ENCODE peak calls at places on chromosomes 11 and 22, in ten cellular contexts. M, I, B, V, F, S, X, Z, Q and Y are unnamed samples.

GRCh38 chr11:83895516-83895915 is 609.3 kb upstream of the CCDC90B start:
- DNase-seq in I (no peak), Z (no peak), S (no peak), V (no peak), Q (no peak), B (peak; percentile 2), X (peak; percentile 27), M (no peak), F (no peak), Y (no peak)

GRCh38 chr22:21657361-21658118 is 8.3 kb upstream of the PPIL2 start:
- DNase-seq in F (no peak), M (peak; percentile 86), Z (peak; percentile 80), S (peak; percentile 83), Q (peak; percentile 34), B (no peak), I (peak; percentile 11), X (no peak), V (no peak), Y (peak; percentile 28)

GRCh38 chr11:94705419-94705818 is 62.7 kb upstream of the AMOTL1 start:
- DNase-seq in M (peak; percentile 89), Z (no peak), F (no peak), V (no peak), B (no peak), S (no peak), I (no peak), X (no peak), Q (peak; percentile 47), Y (no peak)

GRCh38 chr11:20599424-20600346 is at the start of gene SLC6A5:
- DNase-seq in S (peak; percentile 69), M (peak; percentile 30), I (peak; percentile 39), X (peak; percentile 41), B (peak; percentile 41), V (no peak), F (no peak), Z (no peak), Q (no peak), Y (peak; percentile 47)

GRCh38 chr11:61337706-61338268 is 4.8 kb downstream of the TKFC start:
- DNase-seq in S (no peak), Q (no peak), V (no peak), Z (no peak), F (no peak), M (no peak), X (no peak), I (no peak), B (no peak), Y (no peak)

GRCh38 chr11:60989108-60989650 is 17.7 kb downstream of the CD6 start:
- DNase-seq in Z (no peak), V (no peak), S (no peak), F (no peak), I (no peak), Q (no peak), X (no peak), M (no peak), B (no peak), Y (no peak)

GRCh38 chr11:2318707-2319106 is 16.9 kb downstream of the TSPAN32 start:
- DNase-seq in Z (no peak), B (no peak), X (no peak), S (no peak), I (no peak), M (no peak), F (no peak), V (no peak), Q (no peak), Y (no peak)

GRCh38 chr22:29311468-29312217 is 3.9 kb downstream of the RASL10A start:
- DNase-seq in F (no peak), V (no peak), M (no peak), X (no peak), I (no peak), Q (no peak), S (no peak), B (no peak), Z (no peak), Y (no peak)

GRCh38 chr11:10257478-10257877 is 36.5 kb downstream of the SBF2 start:
- DNase-seq in M (no peak), Z (no peak), I (no peak), X (no peak), F (no peak), V (no peak), Q (no peak), S (no peak), B (no peak), Y (no peak)

GRCh38 chr22:37806409-37807338 is 1.1 kb upstream of the GCAT start:
- DNase-seq in M (peak; percentile 43), B (peak; percentile 58), X (no peak), Q (no peak), V (peak; percentile 75), F (no peak), I (peak; percentile 51), S (no peak), Z (no peak), Y (peak; percentile 45)

GRCh38 chr11:92845390-92846185 is 123.9 kb upstream of the MTNR1B start:
- DNase-seq in Z (no peak), Q (no peak), F (no peak), B (no peak), I (no peak), V (no peak), X (no peak), M (no peak), S (no peak), Y (no peak)

GRCh38 chr11:92852203-92852602 is 117.2 kb upstream of the MTNR1B start:
- DNase-seq in B (no peak), M (no peak), S (no peak), Q (no peak), Z (no peak), I (no peak), F (no peak), X (no peak), V (no peak), Y (no peak)

GRCh38 chr11:92852946-92853345 is 116.5 kb upstream of the MTNR1B start:
- DNase-seq in S (no peak), V (no peak), Q (no peak), Z (no peak), M (no peak), X (no peak), B (no peak), F (no peak), I (no peak), Y (no peak)

GRCh38 chr11:92846542-92847125 is 122.8 kb upstream of the MTNR1B start:
- DNase-seq in F (no peak), S (no peak), B (no peak), V (no peak), Z (no peak), I (no peak), X (no peak), M (no peak), Q (no peak), Y (no peak)

DNA sequence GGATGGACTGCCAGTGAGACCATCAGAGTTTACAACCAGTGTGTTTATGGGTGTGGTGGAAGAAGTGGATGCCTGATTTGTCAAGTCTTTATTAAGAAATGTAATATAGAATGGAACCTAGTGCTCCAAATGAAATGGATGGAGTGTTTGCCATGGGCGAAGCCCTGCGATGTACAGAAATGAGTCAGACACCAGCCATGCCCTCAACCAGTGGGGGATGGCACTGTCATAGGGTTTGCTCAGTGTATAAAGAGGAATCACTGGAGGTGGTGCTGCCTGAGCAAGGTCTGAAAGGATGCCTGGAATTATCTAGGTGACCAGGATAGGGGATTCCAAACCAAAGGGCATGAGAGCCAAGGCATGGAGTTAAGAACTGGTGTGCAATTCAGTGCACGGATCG is 120.9 kb upstream of the MTNR1B start:
- DNase-seq in B (no peak), Z (no peak), I (no peak), Q (no peak), X (no peak), F (no peak), M (no peak), S (no peak), V (no peak), Y (no peak)
- H3K4me3 ChIP-seq in B (no peak overlapping the region), Z (no peak overlapping the region), I (no peak overlapping the region), Q (no peak overlapping the region), X (no peak overlapping the region), F (no peak overlapping the region), M (no peak overlapping the region), S (no peak overlapping the region), V (no peak overlapping the region), Y (no peak overlapping the region)

GRCh38 chr11:3666023-3666530 is 5.1 kb downstream of the CHRNA10 start:
- DNase-seq in V (no peak), S (no peak), Q (no peak), F (no peak), B (no peak), M (no peak), X (no peak), I (no peak), Z (no peak), Y (no peak)

GRCh38 chr11:3662856-3663255 is 8.3 kb downstream of the CHRNA10 start:
- DNase-seq in I (no peak), X (no peak), B (no peak), Q (no peak), M (no peak), Z (no peak), F (no peak), S (no peak), V (no peak), Y (no peak)

GRCh38 chr11:3660960-3661359 is 10.2 kb downstream of the CHRNA10 start:
- DNase-seq in M (peak; percentile 2), F (no peak), B (no peak), S (no peak), V (no peak), X (no peak), Q (no peak), I (no peak), Z (no peak), Y (no peak)

GRCh38 chr11:3665336-3666022 is 5.7 kb downstream of the CHRNA10 start:
- DNase-seq in V (no peak), Z (no peak), S (no peak), I (no peak), X (no peak), B (no peak), M (no peak), F (no peak), Q (no peak), Y (no peak)

GRCh38 chr11:3664032-3664630 is 7.1 kb downstream of the CHRNA10 start:
- DNase-seq in I (no peak), Z (no peak), B (no peak), Q (no peak), S (no peak), M (no peak), F (no peak), V (no peak), X (no peak), Y (no peak)
- TF ChIP-seq CTCF in I (no peak), Z (no peak), B (no peak), Q (no peak), S (no peak), M (no peak), F (no peak), V (no peak), X (no peak), Y (no peak)

GRCh38 chr11:123213307-123213708 is 18.3 kb upstream of the CLMP start:
- DNase-seq in X (no peak), B (no peak), S (no peak), I (no peak), V (no peak), Z (no peak), Q (no peak), M (no peak), F (no peak), Y (no peak)
- H3K4me3 ChIP-seq in X (no peak overlapping the region), B (no peak overlapping the region), S (no peak overlapping the region), I (no peak overlapping the region), V (no peak overlapping the region), Z (no peak overlapping the region), Q (no peak overlapping the region), M (no peak overlapping the region), F (no peak overlapping the region), Y (no peak overlapping the region)

DNA sequence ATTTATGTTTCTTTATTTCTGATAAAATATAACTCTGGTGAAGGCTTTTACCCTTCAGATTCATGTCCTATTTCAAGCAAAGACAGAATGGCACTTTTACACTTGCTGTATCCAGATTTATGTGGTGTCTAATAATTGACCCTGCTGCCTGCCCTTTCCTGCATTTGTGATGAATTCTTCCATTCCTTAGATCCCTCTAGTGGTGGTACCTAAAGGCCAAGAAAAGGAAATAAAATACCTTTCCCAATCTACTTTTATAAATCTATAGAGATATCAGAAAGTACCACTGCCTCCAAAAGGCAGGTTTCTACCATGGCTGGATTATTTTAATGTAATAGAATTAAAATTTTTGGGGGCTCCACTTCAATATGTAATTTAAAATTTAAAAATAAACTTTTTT is 34.2 kb downstream of the CCDC81 start:
- DNase-seq in Q (no peak), X (no peak), M (no peak), S (no peak), B (peak; percentile 26), I (peak; percentile 5), V (no peak), F (no peak), Z (no peak), Y (peak; percentile 16)
- TF ChIP-seq CTCF in Q (no peak), X (peak; percentile 62), M (no peak), S (no peak), B (peak; percentile 62), I (peak; percentile 31), V (no peak), F (no peak), Z (no peak), Y (peak; percentile 44)